ENCODE peak calls at places on chromosomes 1 and 21, in seven cellular contexts. One of them, this sample, is unnamed.
A peak's percentile ranks its signal among the peaks of the same experiment; 100 is the strongest.

GRCh38 chr1:18938008-18938706 is 18.3 kb downstream of the IFFO2 start:
- DNase-seq in neuronal stem cell: no peak
- DNase-seq in foreskin fibroblast: no peak
- DNase-seq in brain microvascular endothelial cell: no peak
- DNase-seq in AG08396: no peak
- DNase-seq in NCI-H748 treated with DMSO at 0.1 percent for 48 hours: no peak
- DNase-seq in NCI-H82: peak; percentile 91
- DNase-seq in this sample: no peak

GRCh38 chr1:6098303-6099215 is 52.9 kb downstream of the KCNAB2 start:
- DNase-seq in neuronal stem cell: no peak
- DNase-seq in foreskin fibroblast: peak; percentile 75
- DNase-seq in brain microvascular endothelial cell: no peak
- DNase-seq in AG08396: peak; percentile 84
- DNase-seq in NCI-H748 treated with DMSO at 0.1 percent for 48 hours: no peak
- DNase-seq in NCI-H82: no peak
- DNase-seq in this sample: no peak

GRCh38 chr1:68600049-68600661 is 103.3 kb upstream of the DEPDC1 start:
- DNase-seq in neuronal stem cell: no peak
- DNase-seq in foreskin fibroblast: peak; percentile 0
- DNase-seq in brain microvascular endothelial cell: no peak
- DNase-seq in AG08396: no peak
- DNase-seq in NCI-H748 treated with DMSO at 0.1 percent for 48 hours: peak; percentile 43
- DNase-seq in NCI-H82: peak; percentile 48
- DNase-seq in this sample: peak; percentile 23

GRCh38 chr1:154941332-154941995 is 4.9 kb upstream of the PMVK start:
- DNase-seq in neuronal stem cell: peak; percentile 56
- DNase-seq in foreskin fibroblast: no peak
- DNase-seq in brain microvascular endothelial cell: no peak
- DNase-seq in AG08396: no peak
- DNase-seq in NCI-H748 treated with DMSO at 0.1 percent for 48 hours: no peak
- DNase-seq in NCI-H82: peak; percentile 69
- DNase-seq in this sample: no peak

GRCh38 chr1:179709841-179710329 is 33.2 kb upstream of the FAM163A start:
- DNase-seq in neuronal stem cell: no peak
- DNase-seq in foreskin fibroblast: peak; percentile 9
- DNase-seq in brain microvascular endothelial cell: peak; percentile 80
- DNase-seq in AG08396: no peak
- DNase-seq in NCI-H748 treated with DMSO at 0.1 percent for 48 hours: no peak
- DNase-seq in NCI-H82: peak; percentile 40
- DNase-seq in this sample: peak; percentile 17

GRCh38 chr1:239778221-239778813 is 313.4 kb upstream of the FMN2 start:
- DNase-seq in neuronal stem cell: no peak
- DNase-seq in foreskin fibroblast: no peak
- DNase-seq in brain microvascular endothelial cell: no peak
- DNase-seq in AG08396: no peak
- DNase-seq in NCI-H748 treated with DMSO at 0.1 percent for 48 hours: no peak
- DNase-seq in NCI-H82: no peak
- DNase-seq in this sample: no peak

GRCh38 chr21:44866780-44867179 is 6.7 kb downstream of the PTTG1IP start:
- DNase-seq in neuronal stem cell: no peak
- DNase-seq in foreskin fibroblast: no peak
- DNase-seq in brain microvascular endothelial cell: peak; percentile 45
- DNase-seq in AG08396: no peak
- DNase-seq in NCI-H748 treated with DMSO at 0.1 percent for 48 hours: no peak
- DNase-seq in NCI-H82: peak; percentile 70
- DNase-seq in this sample: peak; percentile 39

GRCh38 chr21:35284199-35284598 is 235.1 kb upstream of the RUNX1 start:
- DNase-seq in neuronal stem cell: no peak
- DNase-seq in foreskin fibroblast: no peak
- DNase-seq in brain microvascular endothelial cell: no peak
- DNase-seq in AG08396: no peak
- DNase-seq in NCI-H748 treated with DMSO at 0.1 percent for 48 hours: no peak
- DNase-seq in NCI-H82: peak; percentile 60
- DNase-seq in this sample: no peak

GRCh38 chr1:108053291-108054023 is 88.5 kb upstream of the VAV3 start:
- DNase-seq in neuronal stem cell: no peak
- DNase-seq in foreskin fibroblast: no peak
- DNase-seq in brain microvascular endothelial cell: peak; percentile 67
- DNase-seq in AG08396: no peak
- DNase-seq in NCI-H748 treated with DMSO at 0.1 percent for 48 hours: no peak
- DNase-seq in NCI-H82: no peak
- DNase-seq in this sample: no peak

GRCh38 chr21:45248893-45249381 is 38.8 kb downstream of the POFUT2 start:
- DNase-seq in neuronal stem cell: no peak
- DNase-seq in foreskin fibroblast: no peak
- DNase-seq in brain microvascular endothelial cell: no peak
- DNase-seq in AG08396: no peak
- DNase-seq in NCI-H748 treated with DMSO at 0.1 percent for 48 hours: no peak
- DNase-seq in NCI-H82: peak; percentile 89
- DNase-seq in this sample: no peak

GRCh38 chr1:8457771-8458409 is 140.0 kb downstream of the SLC45A1 start:
- DNase-seq in neuronal stem cell: no peak
- DNase-seq in foreskin fibroblast: no peak
- DNase-seq in brain microvascular endothelial cell: no peak
- DNase-seq in AG08396: no peak
- DNase-seq in NCI-H748 treated with DMSO at 0.1 percent for 48 hours: no peak
- DNase-seq in NCI-H82: no peak
- DNase-seq in this sample: no peak

GRCh38 chr1:6181347-6181770 is 1.2 kb upstream of the CHD5 start:
- DNase-seq in neuronal stem cell: no peak
- DNase-seq in foreskin fibroblast: no peak
- DNase-seq in brain microvascular endothelial cell: no peak
- DNase-seq in AG08396: no peak
- DNase-seq in NCI-H748 treated with DMSO at 0.1 percent for 48 hours: no peak
- DNase-seq in NCI-H82: peak; percentile 41
- DNase-seq in this sample: no peak

GRCh38 chr1:87242445-87243185 is 86.1 kb upstream of the LMO4 start:
- DNase-seq in neuronal stem cell: no peak
- DNase-seq in foreskin fibroblast: no peak
- DNase-seq in brain microvascular endothelial cell: no peak
- DNase-seq in AG08396: no peak
- DNase-seq in NCI-H748 treated with DMSO at 0.1 percent for 48 hours: peak; percentile 40
- DNase-seq in NCI-H82: no peak
- DNase-seq in this sample: no peak

GRCh38 chr1:111054656-111055055 is 85.2 kb downstream of the DRAM2 start:
- DNase-seq in neuronal stem cell: no peak
- DNase-seq in foreskin fibroblast: no peak
- DNase-seq in brain microvascular endothelial cell: no peak
- DNase-seq in AG08396: no peak
- DNase-seq in NCI-H748 treated with DMSO at 0.1 percent for 48 hours: no peak
- DNase-seq in NCI-H82: no peak
- DNase-seq in this sample: no peak

GRCh38 chr1:184255560-184255959 is 131.3 kb upstream of the C1orf21 start:
- DNase-seq in neuronal stem cell: no peak
- DNase-seq in foreskin fibroblast: no peak
- DNase-seq in brain microvascular endothelial cell: no peak
- DNase-seq in AG08396: no peak
- DNase-seq in NCI-H748 treated with DMSO at 0.1 percent for 48 hours: no peak
- DNase-seq in NCI-H82: peak; percentile 20
- DNase-seq in this sample: no peak

GRCh38 chr1:156416993-156417699 is 48.1 kb downstream of the RHBG start:
- DNase-seq in neuronal stem cell: no peak
- DNase-seq in foreskin fibroblast: no peak
- DNase-seq in brain microvascular endothelial cell: no peak
- DNase-seq in AG08396: no peak
- DNase-seq in NCI-H748 treated with DMSO at 0.1 percent for 48 hours: no peak
- DNase-seq in NCI-H82: no peak
- DNase-seq in this sample: no peak

GRCh38 chr1:145689922-145690321 is 17.2 kb downstream of the PDZK1 start:
- DNase-seq in neuronal stem cell: no peak
- DNase-seq in foreskin fibroblast: no peak
- DNase-seq in brain microvascular endothelial cell: no peak
- DNase-seq in AG08396: no peak
- DNase-seq in NCI-H748 treated with DMSO at 0.1 percent for 48 hours: no peak
- DNase-seq in NCI-H82: no peak
- DNase-seq in this sample: no peak

GRCh38 chr1:220770245-220770913 is 16.3 kb upstream of the MTARC1 start:
- DNase-seq in neuronal stem cell: no peak
- DNase-seq in foreskin fibroblast: no peak
- DNase-seq in brain microvascular endothelial cell: no peak
- DNase-seq in AG08396: no peak
- DNase-seq in NCI-H748 treated with DMSO at 0.1 percent for 48 hours: no peak
- DNase-seq in NCI-H82: no peak
- DNase-seq in this sample: no peak

GRCh38 chr1:159000070-159000409 is 9.7 kb upstream of the IFI16 start:
- DNase-seq in neuronal stem cell: no peak
- DNase-seq in foreskin fibroblast: no peak
- DNase-seq in brain microvascular endothelial cell: no peak
- DNase-seq in AG08396: no peak
- DNase-seq in NCI-H748 treated with DMSO at 0.1 percent for 48 hours: no peak
- DNase-seq in NCI-H82: no peak
- DNase-seq in this sample: no peak

This sample was measured in NCI-H2081.